ENCODE peak calls at places on chromosomes 3 and 15, in four cellular contexts. Q is fibroblast of the conjunctiva, F is AG20443, C is pancreas. P is an unnamed sample.

GRCh38 chr3:127812151-127812550 is 10.2 kb downstream of the MGLL start:
- DNase-seq in Q (no peak), C (no peak), F (no peak), P (no peak)

GRCh38 chr15:90071220-90071807 is 31.0 kb downstream of the IDH2 start:
- DNase-seq in C (peak; percentile 74), Q (peak; percentile 78), F (peak; percentile 80), P (peak; percentile 93)

GRCh38 chr15:78347586-78348543 is 7.7 kb downstream of the CRABP1 start:
- DNase-seq in Q (no peak), F (no peak), C (no peak), P (no peak)

GRCh38 chr3:61060421-61060861 is 190.8 kb downstream of the FHIT start:
- DNase-seq in F (no peak), Q (no peak), C (no peak), P (no peak)

GRCh38 chr3:112351036-112351435 is 18.1 kb downstream of the CD200 start:
- DNase-seq in C (no peak), Q (no peak), F (no peak), P (no peak)

GRCh38 chr3:111727843-111728565 is 131.1 kb upstream of the PHLDB2 start:
- DNase-seq in F (no peak), Q (no peak), C (no peak), P (no peak)

GRCh38 chr3:19149388-19149787 is 1.1 kb downstream of the KCNH8 start:
- DNase-seq in C (no peak), Q (no peak), F (peak; percentile 26), P (peak; percentile 28)

GRCh38 chr3:51382947-51383578 is 2.0 kb upstream of the MANF start:
- DNase-seq in Q (no peak), F (no peak), C (no peak), P (no peak)

GRCh38 chr3:11847607-11848006 is 922 bp upstream of the TAMM41 start:
- DNase-seq in F (no peak), Q (no peak), C (no peak), P (no peak)

GRCh38 chr15:71598741-71599140 is 211.6 kb upstream of the NR2E3 start:
- DNase-seq in F (no peak), Q (no peak), C (no peak), P (no peak)

GRCh38 chr3:184491011-184491576 is 70.5 kb upstream of the EPHB3 start:
- DNase-seq in F (no peak), C (no peak), Q (no peak), P (no peak)

GRCh38 chr3:29771602-29772001 is 490.7 kb downstream of the RBMS3 start:
- DNase-seq in F (no peak), Q (no peak), C (no peak), P (no peak)

GRCh38 chr3:174060431-174060830 is 662.9 kb downstream of the NLGN1 start:
- DNase-seq in Q (no peak), F (no peak), C (no peak), P (no peak)

GRCh38 chr3:114846252-114846651 is 300.8 kb downstream of the ZBTB20 start:
- DNase-seq in Q (no peak), F (peak; percentile 12), C (no peak), P (no peak)

GRCh38 chr3:13138566-13139145 is 65.4 kb upstream of the IQSEC1 start:
- DNase-seq in C (no peak), F (no peak), Q (no peak), P (no peak)

GRCh38 chr3:170726976-170727661 is 141.2 kb upstream of the SLC7A14 start:
- DNase-seq in F (peak; percentile 78), Q (peak; percentile 85), C (no peak), P (peak; percentile 91)

GRCh38 chr3:64122476-64122875 is 99.2 kb upstream of the PSMD6 start:
- DNase-seq in Q (no peak), F (no peak), C (no peak), P (no peak)

GRCh38 chr3:12553921-12554391 is 2.9 kb upstream of the MKRN2 start:
- DNase-seq in C (no peak), Q (no peak), F (peak; percentile 46), P (peak; percentile 57)

GRCh38 chr3:142664819-142665218 is 59.0 kb upstream of the TRPC1 start:
- DNase-seq in C (no peak), F (no peak), Q (no peak), P (no peak)

GRCh38 chr3:72892081-72892763 is 4.4 kb downstream of the GXYLT2 start:
- DNase-seq in Q (peak; percentile 87), F (peak; percentile 79), C (no peak), P (peak; percentile 96)

GRCh38 chr3:100269410-100270217 is 8.8 kb downstream of the TBC1D23 start:
- DNase-seq in C (no peak), F (peak; percentile 77), Q (peak; percentile 63), P (peak; percentile 88)

GRCh38 chr3:148074916-148075315 is 622.8 kb upstream of the AGTR1 start:
- DNase-seq in Q (no peak), C (no peak), F (no peak), P (no peak)

GRCh38 chr3:184645304-184645703 is 66.6 kb downstream of the MAGEF1 start:
- DNase-seq in C (peak; percentile 74), Q (no peak), F (no peak), P (no peak)

GRCh38 chr15:81379269-81379668 is 5.3 kb upstream of the TMC3 start:
- DNase-seq in F (no peak), C (no peak), Q (no peak), P (no peak)

GRCh38 chr3:59313365-59313764 is 263.5 kb upstream of the CFAP20DC start:
- DNase-seq in C (peak; percentile 43), F (peak; percentile 44), Q (peak; percentile 21), P (peak; percentile 28)

GRCh38 chr3:172519740-172520139 is 3.5 kb downstream of the TNFSF10 start:
- DNase-seq in Q (no peak), C (no peak), F (no peak), P (no peak)

GRCh38 chr3:71984843-71985594 is 200.1 kb upstream of the PROK2 start:
- DNase-seq in F (no peak), Q (no peak), C (no peak), P (no peak)

GRCh38 chr15:40929730-40930429 is 740 bp downstream of the DLL4 start:
- DNase-seq in Q (no peak), C (no peak), F (peak; percentile 64), P (peak; percentile 81)

GRCh38 chr15:65619636-65620290 is 2.0 kb upstream of the SLC24A1 start:
- DNase-seq in F (no peak), C (no peak), Q (no peak), P (no peak)

P was measured in adipocyte.